ENCODE peak calls at places on chromosomes 12 and 14, in four cellular contexts. I, X, B and H are unnamed samples.

GRCh38 chr14:99740411-99740810 is 52.8 kb upstream of the EML1 start:
- DNase-seq in I (no peak), X (no peak), B (no peak), H (no peak)

GRCh38 chr12:93380480-93381121 is 2.9 kb downstream of the NUDT4 start:
- DNase-seq in I (no peak), X (no peak), B (no peak), H (no peak)

GRCh38 chr12:1828863-1829262 is 8.5 kb downstream of the LRTM2 start:
- DNase-seq in I (no peak), X (no peak), B (no peak), H (no peak)

GRCh38 chr14:102786758-102787157 is 9.5 kb downstream of the TRAF3 start:
- DNase-seq in I (no peak), X (no peak), B (no peak), H (no peak)

GRCh38 chr14:23411563-23412525 is 3.8 kb upstream of the MYH6 start:
- DNase-seq in I (no peak), X (no peak), B (no peak), H (no peak)

GRCh38 chr14:80208426-80208950 is 2.8 kb downstream of the DIO2 start:
- DNase-seq in I (no peak), X (no peak), B (no peak), H (no peak)

GRCh38 chr12:64171715-64172114 is 50.4 kb downstream of the KICS2 start:
- DNase-seq in I (no peak), X (no peak), B (no peak), H (no peak)

GRCh38 chr12:2161478-2161877 is 108.7 kb downstream of the CACNA1C start:
- DNase-seq in I (no peak), X (no peak), B (no peak), H (no peak)

GRCh38 chr14:64266206-64266605 is 28.0 kb downstream of the ESR2 start:
- DNase-seq in I (no peak), X (no peak), B (no peak), H (no peak)

GRCh38 chr12:8038659-8039114 is 6.2 kb downstream of the FOXJ2 start:
- DNase-seq in I (no peak), X (no peak), B (no peak), H (no peak)

GRCh38 chr12:12562016-12562483 is 613 bp downstream of the DUSP16 start:
- DNase-seq in I (no peak), X (peak; percentile 31), B (no peak), H (no peak)

GRCh38 chr12:104779134-104779533 is 179.0 kb downstream of the SLC41A2 start:
- DNase-seq in I (no peak), X (no peak), B (no peak), H (no peak)

GRCh38 chr12:75996907-75997447 is 34.6 kb downstream of the PHLDA1 start:
- DNase-seq in I (no peak), X (no peak), B (no peak), H (no peak)

GRCh38 chr12:128942960-128943477 is 89.7 kb downstream of the GLT1D1 start:
- DNase-seq in I (no peak), X (no peak), B (no peak), H (no peak)

GRCh38 chr14:104923596-104924420 is 871 bp upstream of the PLD4 start:
- DNase-seq in I (no peak), X (no peak), B (no peak), H (no peak)

GRCh38 chr14:104551851-104552737 is 27.5 kb upstream of the C14orf180 start:
- DNase-seq in I (no peak), X (peak; percentile 3), B (no peak), H (no peak)

GRCh38 chr12:30026621-30027234 is 243.0 kb upstream of the TMTC1 start:
- DNase-seq in I (no peak), X (no peak), B (peak; percentile 95), H (no peak)

GRCh38 chr12:19440019-19440858 is 947 bp downstream of the AEBP2 start:
- DNase-seq in I (no peak), X (peak; percentile 58), B (peak; percentile 4), H (no peak)